ENCODE peak calls at places on chromosomes 16 and 17, in six cellular contexts. I is ascending aorta, W is substantia nigra, Q is right atrium auricular region, H is KG1, G is posterior cingulate gyrus. K is an unnamed sample.

GRCh38 chr17:62781356-62781755 is 26.8 kb downstream of the MARCHF10 start:
- DNase-seq in I (no peak), W (no peak), Q (no peak), H (no peak), G (no peak), K (peak)

GRCh38 chr17:22305356-22306071 is 613.2 kb downstream of the KCNJ18 start:
- DNase-seq in I (no peak), W (no peak), Q (no peak), H (no peak), G (no peak), K (no peak)

GRCh38 chr17:65857713-65858112 is 296.3 kb upstream of the AXIN2 start:
- DNase-seq in I (no peak), W (no peak), Q (no peak), H (no peak), G (no peak), K (no peak)

GRCh38 chr16:56388209-56388608 is 37.1 kb downstream of the AMFR start:
- DNase-seq in I (no peak), W (no peak), Q (no peak), H (no peak), G (no peak), K (no peak)

GRCh38 chr17:63041251-63041650 is 75.2 kb downstream of the TANC2 start:
- DNase-seq in I (no peak), W (no peak), Q (no peak), H (no peak), G (no peak), K (no peak)

GRCh38 chr17:14214271-14214670 is 22.4 kb downstream of the CDRT15 start:
- DNase-seq in I (no peak), W (no peak), Q (no peak), H (no peak), G (no peak), K (peak)

GRCh38 chr16:27046958-27047357 is 19.8 kb upstream of the C16orf82 start:
- DNase-seq in I (no peak), W (no peak), Q (no peak), H (no peak), G (no peak), K (no peak)

GRCh38 chr16:85750021-85750826 is 672 bp downstream of the C16orf74 start:
- DNase-seq in I (no peak), W (no peak), Q (no peak), H (no peak), G (no peak), K (peak)

GRCh38 chr17:68314916-68315535 is 23.7 kb downstream of the ARSG start:
- DNase-seq in I (no peak), W (no peak), Q (no peak), H (peak), G (no peak), K (peak)

GRCh38 chr16:56301391-56301850 is 110.1 kb downstream of the GNAO1 start:
- DNase-seq in I (no peak), W (peak), Q (no peak), H (peak), G (peak), K (no peak)

GRCh38 chr16:85465328-85466307 is 147.5 kb upstream of the GSE1 start:
- DNase-seq in I (no peak), W (no peak), Q (peak), H (no peak), G (no peak), K (no peak)

GRCh38 chr16:68297908-68298307 is 12.8 kb downstream of the SLC7A6OS start:
- DNase-seq in I (no peak), W (no peak), Q (no peak), H (no peak), G (no peak), K (no peak)

GRCh38 chr17:75625813-75626486 is 7.3 kb upstream of the SMIM5 start:
- DNase-seq in I (no peak), W (peak), Q (no peak), H (no peak), G (peak), K (peak)

GRCh38 chr16:66295761-66296546 is 70.5 kb upstream of the CDH5 start:
- DNase-seq in I (no peak), W (no peak), Q (peak), H (no peak), G (no peak), K (no peak)

GRCh38 chr17:36188891-36189306 is 7.7 kb downstream of the CCL3L1 start:
- DNase-seq in I (peak), W (no peak), Q (no peak), H (peak), G (no peak), K (peak)

GRCh38 chr17:62781826-62782225 is 26.3 kb downstream of the MARCHF10 start:
- DNase-seq in I (no peak), W (no peak), Q (no peak), H (no peak), G (no peak), K (no peak)

GRCh38 chr17:68909066-68909465 is 46.1 kb downstream of the ABCA8 start:
- DNase-seq in I (no peak), W (no peak), Q (peak), H (peak), G (no peak), K (peak)

GRCh38 chr16:74623846-74624245 is 16.9 kb upstream of the GLG1 start:
- DNase-seq in I (no peak), W (no peak), Q (no peak), H (no peak), G (no peak), K (no peak)

GRCh38 chr16:80164881-80165280 is 375.9 kb upstream of the DYNLRB2 start:
- DNase-seq in I (no peak), W (no peak), Q (no peak), H (no peak), G (no peak), K (no peak)

GRCh38 chr16:9522589-9522988 is 431.1 kb downstream of the HAPSTR1 start:
- DNase-seq in I (no peak), W (no peak), Q (no peak), H (no peak), G (no peak), K (no peak)

GRCh38 chr17:74042744-74043486 is 160.6 kb upstream of the RPL38 start:
- DNase-seq in I (peak), W (peak), Q (no peak), H (no peak), G (peak), K (peak)

GRCh38 chr17:6496116-6496481 is 51.8 kb downstream of the PIMREG start:
- DNase-seq in I (no peak), W (no peak), Q (no peak), H (no peak), G (no peak), K (peak)

GRCh38 chr17:75404739-75405364 is 626 bp downstream of the GRB2 start:
- DNase-seq in I (no peak), W (peak), Q (no peak), H (peak), G (peak), K (peak)

GRCh38 chr17:72600934-72601333 is 480.1 kb downstream of the SOX9 start:
- DNase-seq in I (no peak), W (no peak), Q (no peak), H (no peak), G (no peak), K (no peak)

GRCh38 chr17:8468109-8468508 is 32.4 kb downstream of the NDEL1 start:
- DNase-seq in I (no peak), W (no peak), Q (no peak), H (no peak), G (no peak), K (no peak)

GRCh38 chr16:27127293-27127692 is 60.6 kb downstream of the C16orf82 start:
- DNase-seq in I (no peak), W (no peak), Q (no peak), H (no peak), G (no peak), K (no peak)

GRCh38 chr17:78764871-78765270 is 17.2 kb downstream of the CYTH1 start:
- DNase-seq in I (no peak), W (peak), Q (no peak), H (no peak), G (no peak), K (no peak)

GRCh38 chr16:27237229-27238015 is 31.1 kb downstream of the NSMCE1 start:
- DNase-seq in I (no peak), W (no peak), Q (no peak), H (peak), G (no peak), K (peak)

GRCh38 chr17:79036609-79037008 is 12.6 kb downstream of the C1QTNF1 start:
- DNase-seq in I (no peak), W (no peak), Q (no peak), H (no peak), G (no peak), K (peak)

GRCh38 chr16:22225060-22225459 is 19.0 kb downstream of the EEF2K start:
- DNase-seq in I (no peak), W (peak), Q (no peak), H (no peak), G (peak), K (no peak)

GRCh38 chr16:1696863-1697262 is 9.1 kb upstream of the MAPK8IP3 start:
- DNase-seq in I (no peak), W (no peak), Q (no peak), H (no peak), G (no peak), K (no peak)

GRCh38 chr17:35089846-35090193 is 26.3 kb upstream of the RFFL start:
- DNase-seq in I (no peak), W (no peak), Q (no peak), H (no peak), G (no peak), K (peak)

GRCh38 chr16:31452631-31453106 is 6.6 kb upstream of the ARMC5 start:
- DNase-seq in I (no peak), W (no peak), Q (no peak), H (no peak), G (no peak), K (no peak)

GRCh38 chr16:14186007-14186953 is 115.2 kb downstream of the MRTFB start:
- DNase-seq in I (no peak), W (no peak), Q (no peak), H (no peak), G (peak), K (no peak)

GRCh38 chr17:78112508-78113471 is 15.8 kb downstream of the TMC6 start:
- DNase-seq in I (no peak), W (peak), Q (peak), H (peak), G (peak), K (peak)

GRCh38 chr16:22323998-22324786 is 27.0 kb downstream of the POLR3E start:
- DNase-seq in I (no peak), W (no peak), Q (no peak), H (no peak), G (no peak), K (no peak)

K was measured in NB4.